ENCODE peak calls at places on chromosome 3, in four cellular contexts. N is GM12878, L is HepG2, B is K562. Q is an unnamed sample.

GRCh38 chr3:62373714-62374333 is 474 bp upstream of the FEZF2 start:
- DNase-seq in B (no peak), L (no peak), N (no peak), Q (no peak)

GRCh38 chr3:60188803-60189202 is 1062.4 kb downstream of the FHIT start:
- DNase-seq in N (no peak), L (no peak), B (no peak), Q (no peak)

GRCh38 chr3:24502690-24503089 is 8.0 kb upstream of the THRB start:
- DNase-seq in N (no peak), B (peak; percentile 72), L (no peak), Q (no peak)

GRCh38 chr3:123155471-123156011 is 46.2 kb upstream of the SEC22A start:
- DNase-seq in L (no peak), B (no peak), N (no peak), Q (no peak)

GRCh38 chr3:113185436-113185835 is 25.9 kb upstream of the BOC start:
- DNase-seq in L (no peak), N (no peak), B (no peak), Q (no peak)

GRCh38 chr3:194808709-194809108 is 123.0 kb downstream of the FAM43A start:
- DNase-seq in L (no peak), N (no peak), B (no peak), Q (peak; percentile 56)

GRCh38 chr3:126549861-126550487 is 8.8 kb downstream of the C3orf22 start:
- DNase-seq in N (no peak), L (no peak), B (no peak), Q (no peak)

GRCh38 chr3:14146381-14147062 is 21.7 kb downstream of the TMEM43 start:
- DNase-seq in L (no peak), B (no peak), N (no peak), Q (no peak)

GRCh38 chr3:149813367-149814281 is 609 bp downstream of the RNF13 start:
- DNase-seq in B (peak; percentile 46), N (no peak), L (peak; percentile 47), Q (peak; percentile 17)
- TF ChIP-seq MAX in B (no peak), N (no peak), L (no peak), Q (no peak)

GRCh38 chr3:85170646-85171045 is 211.9 kb downstream of the CADM2 start:
- DNase-seq in B (no peak), L (no peak), N (no peak), Q (peak; percentile 14)
- TF ChIP-seq BHLHE40 in B (no peak), L (no peak), N (no peak), Q (no peak)

GRCh38 chr3:57692404-57693191 is at the start of gene DENND6A:
- DNase-seq in N (peak; percentile 69), L (peak; percentile 87), B (peak; percentile 95), Q (peak; percentile 95)
- TF ChIP-seq EP300 in N (no peak), L (no peak), B (no peak), Q (no peak)

DNA sequence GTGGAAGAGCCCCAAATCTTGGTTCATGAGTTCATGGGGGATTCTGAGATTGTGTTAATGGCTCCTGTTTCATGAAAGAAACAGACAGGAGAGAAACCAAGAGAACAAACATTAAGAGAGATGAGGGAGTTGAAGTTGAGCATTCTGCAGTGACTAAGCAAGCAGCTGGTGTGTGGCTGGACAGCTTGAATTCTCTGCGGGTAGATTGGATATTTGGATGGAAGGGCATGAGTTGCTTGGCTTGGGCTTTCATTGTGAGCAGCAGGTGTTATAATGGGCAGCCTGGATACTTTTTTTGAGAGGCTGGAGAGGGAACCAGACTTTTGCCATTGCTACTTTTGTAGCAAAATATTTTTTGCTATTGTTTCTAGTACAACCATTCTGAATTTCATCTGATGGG is 346.8 kb upstream of the SATB1 start:
- DNase-seq in L (no peak), B (no peak), N (no peak), Q (no peak)
- TF ChIP-seq MAX in L (no peak), B (no peak), N (no peak), Q (no peak)

DNA sequence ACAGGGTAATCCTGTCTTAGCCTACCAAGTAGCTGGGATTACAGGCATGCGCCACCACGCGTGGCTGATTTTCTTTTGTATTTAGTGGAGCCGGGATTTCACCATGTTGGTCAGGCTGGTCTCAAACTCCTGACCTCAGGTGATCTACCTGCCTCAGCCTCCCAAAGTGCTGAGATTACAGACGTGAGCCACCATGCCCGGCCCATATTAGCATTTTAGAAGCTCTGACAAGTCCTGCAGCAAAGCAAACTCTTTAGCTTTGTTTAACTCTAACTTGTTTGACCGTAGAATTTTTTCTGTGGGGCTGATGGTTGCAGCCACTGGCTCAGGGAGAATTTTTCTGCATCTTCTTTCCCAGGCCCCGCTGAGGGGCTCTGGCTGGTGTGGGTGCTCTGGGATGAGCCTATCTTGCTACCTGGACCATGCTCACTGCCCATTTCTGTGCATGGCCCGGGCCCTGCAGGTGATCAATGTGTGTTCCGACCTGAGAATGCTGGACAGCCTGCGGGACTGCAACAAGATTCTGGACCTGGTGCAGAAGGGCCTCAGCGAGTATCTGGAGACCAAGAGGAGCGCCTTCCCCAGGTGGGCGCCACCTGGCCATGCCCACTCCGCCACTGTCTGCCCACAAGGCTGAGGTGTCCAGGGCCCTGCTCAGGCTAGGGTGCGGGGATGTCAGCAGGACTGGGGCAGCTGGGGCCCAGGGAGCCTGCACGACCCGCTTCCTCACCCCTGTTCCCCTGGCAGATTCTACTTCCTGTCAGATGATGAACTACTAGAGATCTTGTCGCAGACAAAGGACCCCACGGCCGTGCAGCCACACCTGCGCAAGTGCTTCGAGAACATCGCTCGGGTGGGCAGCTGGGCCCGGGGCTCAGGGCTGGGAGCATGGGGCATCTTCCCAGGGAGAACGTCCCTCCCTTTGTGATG is 41.3 kb downstream of the DNAH1 start:
- DNase-seq in L (no peak), B (no peak), N (no peak), Q (no peak)
- TF ChIP-seq BHLHE40 in L (no peak), B (no peak), N (no peak), Q (no peak)

GRCh38 chr3:94459167-94459566 is 396.3 kb downstream of the NSUN3 start:
- DNase-seq in B (no peak), L (no peak), N (no peak), Q (no peak)
- TF ChIP-seq EP300 in B (no peak), L (no peak), N (no peak), Q (no peak)

GRCh38 chr3:130711885-130712284 is 34.7 kb downstream of the PIK3R4 start:
- DNase-seq in N (no peak), L (no peak), B (no peak), Q (no peak)
- TF ChIP-seq MAX in N (no peak), L (no peak), B (no peak), Q (no peak)

Q was measured in A549.